ENCODE peak calls at places on chromosomes 11 and 22, in four cellular contexts. Z is substantia nigra; L is naive thymus-derived CD4-positive, alpha-beta T cell; A is body of pancreas. U is an unnamed sample.

GRCh38 chr11:64878223-64878493 is 263 bp downstream of the EHD1 start:
- DNase-seq in A (no peak), Z (no peak), L (no peak), U (no peak)

GRCh38 chr11:5808500-5809121 is at the start of gene OR52N2:
- DNase-seq in Z (peak; percentile 64), L (peak; percentile 70), A (peak; percentile 77), U (no peak)

GRCh38 chr11:61860054-61860903 is 31.1 kb downstream of the FADS3 start:
- DNase-seq in Z (no peak), L (no peak), A (peak; percentile 83), U (no peak)

GRCh38 chr11:122813176-122813917 is 25.0 kb upstream of the CRTAM start:
- DNase-seq in A (no peak), Z (no peak), L (no peak), U (no peak)

GRCh38 chr11:71343828-71344400 is 91.5 kb upstream of the SHANK2 start:
- DNase-seq in L (no peak), Z (no peak), A (no peak), U (no peak)

GRCh38 chr11:770642-771616 is 6.4 kb downstream of the GATD1 start:
- DNase-seq in Z (no peak), A (no peak), L (no peak), U (no peak)

GRCh38 chr11:62980133-62980760 is 4.5 kb downstream of the SLC22A6 start:
- DNase-seq in A (no peak), Z (no peak), L (no peak), U (no peak)

GRCh38 chr22:26892401-26893033 is 235.1 kb downstream of the MIAT start:
- DNase-seq in A (peak; percentile 51), Z (no peak), L (no peak), U (no peak)

GRCh38 chr22:29307658-29308147 is 1.3 kb downstream of the GAS2L1 start:
- DNase-seq in A (no peak), Z (no peak), L (no peak), U (no peak)

GRCh38 chr22:50186789-50187523 is 1.2 kb downstream of the TRABD start:
- DNase-seq in A (no peak), Z (no peak), L (no peak), U (no peak)

GRCh38 chr11:126214446-126215240 is 3.1 kb downstream of the FAM118B start:
- DNase-seq in A (no peak), L (no peak), Z (no peak), U (no peak)

GRCh38 chr22:21902296-21903087 is 35.0 kb upstream of the MAPK1 start:
- DNase-seq in A (no peak), Z (no peak), L (no peak), U (no peak)

GRCh38 chr11:69972351-69972802 is 105.7 kb upstream of the ANO1 start:
- DNase-seq in A (no peak), Z (no peak), L (peak; percentile 63), U (no peak)

GRCh38 chr11:62539238-62539925 is 7.2 kb downstream of the AHNAK start:
- DNase-seq in L (no peak), A (no peak), Z (no peak), U (no peak)

GRCh38 chr22:45311033-45311531 is 1.3 kb downstream of the FAM118A start:
- DNase-seq in A (no peak), L (no peak), Z (no peak), U (no peak)

GRCh38 chr11:78982377-78982925 is 407.8 kb upstream of the NARS2 start:
- DNase-seq in L (no peak), A (no peak), Z (no peak), U (no peak)

GRCh38 chr11:96054870-96055705 is 131.2 kb upstream of the MTMR2 start:
- DNase-seq in Z (no peak), L (peak; percentile 41), A (no peak), U (no peak)

GRCh38 chr11:1302041-1302460 is 7.4 kb downstream of the TOLLIP start:
- DNase-seq in L (no peak), Z (no peak), A (no peak), U (no peak)

GRCh38 chr22:37157516-37158289 is 8.0 kb upstream of the IL2RB start:
- DNase-seq in L (no peak), A (no peak), Z (no peak), U (no peak)

GRCh38 chr11:72609451-72609850 is 64.8 kb downstream of the PDE2A start:
- DNase-seq in L (no peak), Z (no peak), A (no peak), U (no peak)

GRCh38 chr11:21564813-21565212 is 628.1 kb upstream of the ANO5 start:
- DNase-seq in A (no peak), L (no peak), Z (no peak), U (no peak)

GRCh38 chr11:68658661-68659060 is 25.7 kb upstream of the GAL start:
- DNase-seq in Z (no peak), A (no peak), L (no peak), U (no peak)

GRCh38 chr11:65553301-65554001 is 4.7 kb downstream of the LTBP3 start:
- DNase-seq in A (no peak), L (peak; percentile 88), Z (no peak), U (no peak)

DNA sequence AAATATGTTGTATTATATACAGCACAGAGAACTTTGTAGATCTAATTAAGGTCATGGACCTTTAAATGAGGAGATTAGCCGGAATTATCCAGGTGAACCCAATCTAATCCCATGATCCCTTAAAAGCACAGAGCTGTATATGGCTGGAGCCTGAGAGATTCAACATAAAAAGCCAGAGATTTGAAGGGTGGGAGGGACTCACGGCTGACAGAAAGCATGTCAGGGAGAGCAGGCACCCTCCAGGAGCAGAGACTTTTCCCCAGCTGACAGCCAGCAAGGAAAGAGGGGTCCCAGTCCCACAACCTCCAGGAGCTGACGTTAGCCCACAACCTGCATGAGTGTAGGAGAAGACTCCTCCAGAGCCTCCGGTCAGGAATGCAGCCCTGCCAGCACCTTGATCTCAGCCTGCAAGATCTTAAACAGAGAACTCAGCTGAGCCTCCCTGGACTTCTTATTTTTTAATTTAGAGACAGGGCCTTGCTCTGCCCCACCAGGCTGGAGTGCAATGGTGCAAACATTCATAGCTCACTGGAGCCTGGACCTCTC is 20.0 kb upstream of the ADA2 start:
- DNase-seq in Z (no peak), L (no peak), A (no peak), U (no peak)
- H3K27ac ChIP-seq in Z (no peak overlapping the region), L (no peak overlapping the region), A (no peak overlapping the region), U (no peak overlapping the region)

DNA sequence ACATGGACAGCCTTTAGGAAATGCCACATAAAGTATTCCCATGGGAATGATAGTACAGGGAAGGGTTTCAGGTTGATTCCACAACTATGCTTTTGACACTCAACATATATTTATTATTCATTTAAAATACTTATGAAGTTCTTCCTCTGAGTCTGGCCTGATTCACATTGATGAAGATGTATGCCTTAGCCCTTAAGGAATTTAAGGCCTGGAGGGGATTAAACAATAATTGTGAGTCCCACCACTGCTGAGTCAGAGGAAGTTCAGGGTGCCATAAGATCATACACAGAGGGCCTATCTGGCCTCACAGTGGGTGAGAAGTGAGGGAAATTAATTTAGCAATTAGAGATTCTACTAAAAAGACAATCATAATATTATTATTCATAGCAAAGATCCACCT is 161.1 kb upstream of the SNX19 start:
- DNase-seq in Z (no peak), A (no peak), L (no peak), U (no peak)
- H3K27ac ChIP-seq in Z (no peak overlapping the region), A (no peak overlapping the region), L (no peak overlapping the region), U (peak overlapping the region; percentile 21)

DNA sequence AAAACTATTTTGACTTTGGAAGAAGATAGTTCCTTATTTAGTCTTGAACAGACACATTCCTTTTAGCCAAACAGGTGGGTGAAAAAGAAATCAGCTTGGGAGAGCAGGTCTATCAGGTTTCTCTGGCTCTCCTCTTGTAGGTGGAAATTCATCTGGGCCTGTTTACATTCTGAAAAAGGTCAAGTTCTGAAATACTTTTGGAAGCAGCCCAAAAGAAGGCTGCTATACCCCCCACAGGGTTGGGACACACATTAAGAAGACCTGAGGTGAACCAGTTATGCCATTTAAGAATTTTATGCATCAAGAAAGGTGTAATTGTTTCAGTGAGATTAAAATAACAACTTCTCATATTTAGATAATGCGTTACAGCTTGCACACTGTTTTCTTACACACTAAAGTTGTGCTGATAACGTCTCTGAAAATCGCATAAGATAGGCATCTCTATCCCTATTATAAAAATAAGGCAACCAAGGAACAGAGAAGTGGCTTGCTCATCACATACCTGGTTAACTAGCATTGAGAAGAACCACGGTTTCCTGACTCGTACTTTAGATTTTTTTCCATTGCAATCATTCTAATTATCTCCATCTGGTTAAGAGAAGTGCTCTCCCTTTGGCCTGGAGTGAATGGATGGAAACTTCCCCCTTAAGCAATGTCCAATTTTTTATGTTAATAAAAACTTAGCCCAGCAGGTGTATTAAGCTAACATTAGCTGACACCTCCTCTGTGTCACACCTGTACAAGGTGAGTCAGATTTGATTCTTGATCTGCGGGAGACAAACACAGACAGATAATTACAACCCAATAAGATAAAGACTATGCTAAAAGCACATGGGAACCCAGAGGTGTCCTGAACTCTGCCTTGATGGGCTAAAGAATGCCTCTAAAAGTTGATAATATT is 60.5 kb upstream of the UCP3 start:
- DNase-seq in A (peak; percentile 14), Z (no peak), L (no peak), U (no peak)
- H3K27ac ChIP-seq in A (peak overlapping the region; percentile 63), Z (no peak overlapping the region), L (no peak overlapping the region), U (peak overlapping the region; percentile 2)

DNA sequence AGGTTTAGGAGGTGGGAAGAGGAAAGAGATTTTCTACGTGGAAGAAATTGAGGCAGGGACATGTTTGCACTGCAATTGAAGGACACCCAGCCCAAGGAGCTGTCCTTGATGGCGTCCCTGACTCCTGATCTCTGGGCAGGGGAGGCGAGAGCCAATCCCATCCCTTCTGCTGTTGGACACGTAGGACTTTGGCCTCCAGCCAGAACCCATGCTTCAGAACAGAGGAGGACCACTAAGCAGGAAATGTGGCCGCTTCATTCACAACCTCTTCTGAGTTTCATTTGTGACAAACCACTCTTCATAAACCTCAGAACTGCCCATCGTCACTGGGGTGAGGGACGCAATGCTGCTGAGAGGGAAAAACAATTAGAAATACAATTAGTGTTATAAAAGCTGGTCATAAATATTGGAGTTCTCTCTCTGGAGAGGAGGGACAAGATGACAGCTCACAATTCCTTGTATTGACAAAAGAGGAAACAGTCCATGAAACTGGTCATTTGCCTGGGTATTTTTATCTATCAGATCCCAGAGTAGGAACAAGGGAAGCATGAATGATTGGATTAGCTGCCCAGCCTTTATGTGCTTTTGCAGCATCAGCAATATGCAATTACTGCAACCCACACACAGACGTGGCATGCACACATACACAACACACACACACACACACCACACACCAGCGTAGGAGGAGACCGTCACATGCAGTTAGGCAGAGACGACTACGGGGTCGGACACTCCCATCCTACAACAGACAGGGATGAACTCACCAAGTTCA is 216.5 kb upstream of the CADM1 start:
- DNase-seq in Z (peak; percentile 53), A (peak; percentile 14), L (no peak), U (no peak)
- H3K27ac ChIP-seq in Z (no peak overlapping the region), A (no peak overlapping the region), L (no peak overlapping the region), U (no peak overlapping the region)

GRCh38 chr22:42603427-42603826 is 11.3 kb downstream of the POLDIP3 start:
- DNase-seq in Z (no peak), A (no peak), L (no peak), U (no peak)
- H3K27ac ChIP-seq in Z (no peak overlapping the region), A (peak overlapping the region; percentile 84), L (no peak overlapping the region), U (no peak overlapping the region)

DNA sequence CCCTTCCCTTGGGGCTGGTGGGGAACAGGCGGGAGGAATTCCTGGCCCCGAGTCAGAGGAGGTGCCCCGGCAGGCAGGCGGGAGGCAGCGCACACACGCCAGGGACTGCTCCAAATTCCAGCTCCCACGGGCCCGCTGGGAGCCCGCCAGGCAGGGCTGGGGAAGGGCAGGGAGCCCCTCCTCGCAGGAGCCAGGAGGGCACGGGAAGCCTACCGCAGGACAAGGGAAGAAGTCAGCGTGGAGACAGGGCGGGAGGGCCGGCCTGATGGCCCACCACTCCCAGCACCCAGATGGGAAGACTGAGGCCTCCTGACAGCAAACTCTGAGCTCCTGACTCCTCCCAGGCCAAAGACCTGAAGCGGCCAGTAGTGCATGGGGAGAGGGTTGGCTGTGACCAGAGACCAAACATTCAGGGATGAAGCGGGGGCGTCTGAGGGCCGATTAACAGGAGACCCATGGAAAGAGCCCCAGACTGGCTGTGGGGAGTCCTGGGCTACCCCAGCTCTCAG is 22.4 kb downstream of the RPL3 start:
- DNase-seq in A (no peak), Z (no peak), L (no peak), U (no peak)
- H3K27ac ChIP-seq in A (peak overlapping the region; percentile 66), Z (no peak overlapping the region), L (no peak overlapping the region), U (peak overlapping the region; percentile 28)

GRCh38 chr11:116366980-116367640 is 405.7 kb downstream of the BUD13 start:
- DNase-seq in L (no peak), A (no peak), Z (no peak), U (peak; percentile 44)
- H3K27ac ChIP-seq in L (no peak overlapping the region), A (no peak overlapping the region), Z (no peak overlapping the region), U (no peak overlapping the region)